ENCODE peak calls at places on chromosomes 3 and 15, in six cellular contexts. J is mesendoderm, X is mesenchymal stem cell, T is neuronal stem cell, G is IMR-90, Q is H1. V is an unnamed sample.

GRCh38 chr3:185729335-185729715 is 95.5 kb downstream of the IGF2BP2 start:
- DNase-seq in J (no peak), X (peak), T (no peak), G (peak), Q (no peak), V (no peak)

GRCh38 chr3:143977326-143978262 is 6.0 kb downstream of the DIPK2A start:
- DNase-seq in J (no peak), X (no peak), T (no peak), G (peak), Q (no peak), V (no peak)

GRCh38 chr3:177753498-177754155 is 556.3 kb upstream of the TBL1XR1 start:
- DNase-seq in J (no peak), X (no peak), T (no peak), G (peak), Q (no peak), V (no peak)

GRCh38 chr3:114809668-114810413 is 337.2 kb downstream of the ZBTB20 start:
- DNase-seq in J (no peak), X (peak), T (no peak), G (peak), Q (no peak), V (no peak)

GRCh38 chr15:47688573-47689086 is 28.7 kb upstream of the SEMA6D start:
- DNase-seq in J (no peak), X (peak), T (no peak), G (peak), Q (no peak), V (no peak)

GRCh38 chr15:61051570-61052031 is 177.5 kb downstream of the RORA start:
- DNase-seq in J (peak), X (peak), T (peak), G (peak), Q (no peak), V (peak)

GRCh38 chr3:124431585-124431984 is 298.7 kb upstream of the UMPS start:
- DNase-seq in J (no peak), X (no peak), T (no peak), G (no peak), Q (no peak), V (no peak)

GRCh38 chr3:169772530-169772950 is 656 bp upstream of the MYNN start:
- DNase-seq in J (peak), X (peak), T (peak), G (peak), Q (no peak), V (peak)

GRCh38 chr15:33098082-33099058 is 96.1 kb downstream of the FMN1 start:
- DNase-seq in J (peak), X (peak), T (no peak), G (peak), Q (no peak), V (no peak)

GRCh38 chr15:93997071-93997658 is 234.2 kb upstream of the MCTP2 start:
- DNase-seq in J (peak), X (peak), T (no peak), G (peak), Q (no peak), V (no peak)

GRCh38 chr3:135503429-135504083 is 462.0 kb upstream of the PPP2R3A start:
- DNase-seq in J (peak), X (peak), T (peak), G (peak), Q (peak), V (peak)

GRCh38 chr15:62719316-62719715 is 323.2 kb upstream of the TPM1 start:
- DNase-seq in J (no peak), X (no peak), T (no peak), G (peak), Q (no peak), V (no peak)

GRCh38 chr3:99330924-99331532 is 307.4 kb upstream of the COL8A1 start:
- DNase-seq in J (no peak), X (peak), T (no peak), G (peak), Q (no peak), V (no peak)

GRCh38 chr3:183185696-183186095 is 23.2 kb upstream of the LAMP3 start:
- DNase-seq in J (no peak), X (peak), T (no peak), G (peak), Q (no peak), V (no peak)

GRCh38 chr15:48324949-48325348 is 6.3 kb upstream of the DUT start:
- DNase-seq in J (no peak), X (no peak), T (no peak), G (no peak), Q (no peak), V (no peak)

GRCh38 chr3:48408823-48409281 is 21.0 kb downstream of the PLXNB1 start:
- DNase-seq in J (no peak), X (no peak), T (no peak), G (no peak), Q (no peak), V (peak)

GRCh38 chr15:77036537-77037474 is 34.1 kb downstream of the TSPAN3 start:
- DNase-seq in J (no peak), X (no peak), T (no peak), G (no peak), Q (peak), V (no peak)

GRCh38 chr15:75672111-75672602 is 24.4 kb downstream of the SNX33 start:
- DNase-seq in J (no peak), X (no peak), T (no peak), G (no peak), Q (no peak), V (no peak)

GRCh38 chr3:47419083-47420043 is 38.5 kb downstream of the PTPN23 start:
- DNase-seq in J (no peak), X (no peak), T (no peak), G (no peak), Q (no peak), V (no peak)

GRCh38 chr3:177569823-177570657 is 372.8 kb upstream of the TBL1XR1 start:
- DNase-seq in J (peak), X (no peak), T (no peak), G (no peak), Q (no peak), V (no peak)

GRCh38 chr3:57017481-57017880 is 43.0 kb upstream of the SPATA12 start:
- DNase-seq in J (peak), X (peak), T (no peak), G (no peak), Q (no peak), V (no peak)

GRCh38 chr3:49607105-49607591 is 52.9 kb downstream of the BSN start:
- DNase-seq in J (no peak), X (no peak), T (no peak), G (no peak), Q (peak), V (no peak)

GRCh38 chr3:14369675-14370669 is 32.4 kb upstream of the SLC6A6 start:
- DNase-seq in J (peak), X (no peak), T (no peak), G (no peak), Q (peak), V (peak)

GRCh38 chr15:31499236-31499952 is 172.8 kb downstream of the KLF13 start:
- DNase-seq in J (no peak), X (no peak), T (no peak), G (no peak), Q (no peak), V (peak)

GRCh38 chr3:153357436-153357835 is 195.4 kb downstream of the RAP2B start:
- DNase-seq in J (no peak), X (no peak), T (no peak), G (no peak), Q (no peak), V (no peak)

GRCh38 chr3:53773586-53774368 is 72.4 kb downstream of the CHDH start:
- DNase-seq in J (peak), X (peak), T (no peak), G (peak), Q (no peak), V (no peak)

GRCh38 chr3:25967385-25967784 is 177.5 kb downstream of the OXSM start:
- DNase-seq in J (no peak), X (no peak), T (no peak), G (no peak), Q (no peak), V (no peak)

GRCh38 chr15:68298882-68299381 is 21.4 kb downstream of the FEM1B start:
- DNase-seq in J (no peak), X (peak), T (no peak), G (no peak), Q (no peak), V (no peak)

GRCh38 chr15:68820205-68820588 is 498 bp downstream of the ANP32A start:
- DNase-seq in J (peak), X (peak), T (no peak), G (no peak), Q (no peak), V (no peak)

GRCh38 chr3:10366681-10367101 is 45.8 kb upstream of the SEC13 start:
- DNase-seq in J (peak), X (peak), T (no peak), G (peak), Q (no peak), V (no peak)

GRCh38 chr3:46438831-46439230 is 25.9 kb downstream of the LTF start:
- DNase-seq in J (no peak), X (no peak), T (no peak), G (no peak), Q (no peak), V (no peak)

GRCh38 chr3:185595520-185595919 is 9.4 kb downstream of the SENP2 start:
- DNase-seq in J (no peak), X (no peak), T (no peak), G (no peak), Q (no peak), V (no peak)

GRCh38 chr3:46395210-46395661 is 11.6 kb downstream of the CCR5AS start:
- DNase-seq in J (no peak), X (no peak), T (no peak), G (peak), Q (no peak), V (peak)

GRCh38 chr3:127045435-127046045 is 62.6 kb downstream of the PLXNA1 start:
- DNase-seq in J (no peak), X (no peak), T (no peak), G (no peak), Q (no peak), V (no peak)

GRCh38 chr3:53236112-53236841 is 19.5 kb downstream of the TKT start:
- DNase-seq in J (peak), X (peak), T (no peak), G (peak), Q (no peak), V (peak)

GRCh38 chr15:99564221-99565030 is 1.4 kb upstream of the MEF2A start:
- DNase-seq in J (peak), X (peak), T (no peak), G (peak), Q (no peak), V (peak)

DNA sequence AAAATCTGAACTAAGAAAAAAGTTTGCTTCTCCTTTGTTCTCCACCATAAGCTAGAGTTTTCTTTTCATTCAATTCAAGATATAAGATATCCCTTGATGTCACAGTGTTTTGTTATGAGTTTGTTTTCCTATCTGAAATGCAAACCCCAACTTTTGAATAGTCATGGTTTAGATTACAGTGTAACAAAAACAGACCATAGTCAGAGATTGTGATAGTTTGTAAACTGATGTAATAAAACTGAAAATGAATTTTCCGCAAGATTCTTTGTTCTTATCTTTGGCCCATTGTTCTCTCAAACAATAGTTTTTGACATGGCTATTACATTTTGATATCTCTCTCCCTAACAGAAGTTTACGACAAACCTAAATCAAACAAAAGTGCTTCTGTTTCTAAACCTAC is 121.7 kb upstream of the GADL1 start:
- DNase-seq in J (no peak), X (no peak), T (no peak), G (no peak), Q (no peak), V (no peak)
- H2BK15ac ChIP-seq in J (no peak), X (no peak), T (no peak), G (no peak), Q (no peak), V (no peak)

GRCh38 chr3:79461129-79461792 is 306.5 kb downstream of the ROBO1 start:
- DNase-seq in J (no peak), X (no peak), T (no peak), G (no peak), Q (no peak), V (no peak)
- H2BK15ac ChIP-seq in J (no peak), X (no peak), T (no peak), G (no peak), Q (no peak), V (no peak)

GRCh38 chr15:38682363-38682762 is 117.7 kb upstream of the RASGRP1 start:
- DNase-seq in J (no peak), X (no peak), T (no peak), G (no peak), Q (no peak), V (no peak)
- H2BK15ac ChIP-seq in J (no peak), X (no peak), T (no peak), G (no peak), Q (no peak), V (no peak)

GRCh38 chr3:107172411-107172810 is 204.8 kb upstream of the CCDC54 start:
- DNase-seq in J (no peak), X (no peak), T (no peak), G (no peak), Q (no peak), V (no peak)
- H2BK15ac ChIP-seq in J (no peak), X (no peak), T (no peak), G (no peak), Q (no peak), V (no peak)

GRCh38 chr3:189305412-189305811 is 133.6 kb downstream of the TPRG1 start:
- DNase-seq in J (no peak), X (no peak), T (no peak), G (no peak), Q (no peak), V (no peak)
- H2BK15ac ChIP-seq in J (no peak), X (no peak), T (no peak), G (no peak), Q (no peak), V (no peak)

GRCh38 chr3:81315051-81315450 is 446.4 kb downstream of the GBE1 start:
- DNase-seq in J (no peak), X (no peak), T (no peak), G (no peak), Q (no peak), V (no peak)
- H2BK15ac ChIP-seq in J (no peak), X (no peak), T (no peak), G (no peak), Q (no peak), V (no peak)

V was measured in H9.